ENCODE peak calls at places on chromosomes 5 and 9, in six cellular contexts. Z is neural progenitor cell, E is testis, K is mucosa of descending colon, F is ovary, O is MM.1S. G is an unnamed sample.

GRCh38 chr5:180012316-180012715 is 59.2 kb downstream of the RNF130 start:
- DNase-seq in Z (no peak), E (no peak), K (no peak), F (no peak), O (no peak), G (no peak)

GRCh38 chr5:124395899-124396298 is 350.5 kb downstream of the ZNF608 start:
- DNase-seq in Z (no peak), E (no peak), K (no peak), F (no peak), O (no peak), G (no peak)

GRCh38 chr5:103402861-103403260 is 144.3 kb downstream of the MACIR start:
- DNase-seq in Z (no peak), E (no peak), K (no peak), F (no peak), O (no peak), G (no peak)

GRCh38 chr5:159031513-159031912 is 68.2 kb downstream of the EBF1 start:
- DNase-seq in Z (peak; percentile 31), E (no peak), K (no peak), F (no peak), O (no peak), G (no peak)

GRCh38 chr9:97293207-97293721 is 14.2 kb upstream of the CCDC180 start:
- DNase-seq in Z (no peak), E (peak; percentile 81), K (peak; percentile 9), F (no peak), O (no peak), G (no peak)

GRCh38 chr5:92800360-92800759 is 780.7 kb downstream of the NR2F1-AS1 start:
- DNase-seq in Z (no peak), E (no peak), K (no peak), F (no peak), O (no peak), G (no peak)

GRCh38 chr9:7777776-7778175 is 21.8 kb downstream of the DMAC1 start:
- DNase-seq in Z (no peak), E (no peak), K (no peak), F (no peak), O (no peak), G (no peak)

GRCh38 chr5:76742586-76742985 is 26.7 kb downstream of the F2R start:
- DNase-seq in Z (no peak), E (no peak), K (no peak), F (no peak), O (no peak), G (no peak)

GRCh38 chr9:135218331-135219225 is 131.1 kb downstream of the OLFM1 start:
- DNase-seq in Z (peak; percentile 40), E (no peak), K (no peak), F (no peak), O (no peak), G (no peak)

GRCh38 chr9:115229496-115229895 is 111.5 kb upstream of the TNC start:
- DNase-seq in Z (no peak), E (no peak), K (no peak), F (no peak), O (no peak), G (no peak)

GRCh38 chr5:56938858-56939257 is 13.1 kb downstream of the MIER3 start:
- DNase-seq in Z (no peak), E (no peak), K (no peak), F (no peak), O (peak; percentile 78), G (no peak)

GRCh38 chr5:180130876-180131740 is 59.5 kb upstream of the RNF130 start:
- DNase-seq in Z (no peak), E (peak; percentile 10), K (no peak), F (peak; percentile 6), O (no peak), G (peak; percentile 46)

GRCh38 chr9:127838375-127839078 is 15.9 kb downstream of the ENG start:
- DNase-seq in Z (no peak), E (peak; percentile 62), K (peak; percentile 41), F (peak; percentile 75), O (no peak), G (peak; percentile 96)

GRCh38 chr5:150458819-150459557 is 9.4 kb upstream of the RPS14 start:
- DNase-seq in Z (peak; percentile 79), E (peak; percentile 87), K (peak; percentile 89), F (peak; percentile 92), O (peak; percentile 66), G (peak; percentile 78)

GRCh38 chr5:158922816-158923215 is 176.9 kb downstream of the EBF1 start:
- DNase-seq in Z (no peak), E (no peak), K (no peak), F (no peak), O (no peak), G (no peak)

GRCh38 chr9:135126480-135127187 is 39.2 kb downstream of the OLFM1 start:
- DNase-seq in Z (no peak), E (no peak), K (no peak), F (no peak), O (no peak), G (no peak)

GRCh38 chr5:133877351-133878235 is 90.8 kb downstream of the C5orf15 start:
- DNase-seq in Z (no peak), E (no peak), K (no peak), F (no peak), O (no peak), G (no peak)

GRCh38 chr5:122773615-122774014 is 1.3 kb upstream of the SNX2 start:
- DNase-seq in Z (no peak), E (no peak), K (no peak), F (no peak), O (no peak), G (no peak)

GRCh38 chr5:171442287-171443042 is 23.0 kb downstream of the FGF18 start:
- DNase-seq in Z (no peak), E (no peak), K (no peak), F (no peak), O (no peak), G (no peak)

GRCh38 chr5:65776707-65777141 is 54.7 kb downstream of the NLN start:
- DNase-seq in Z (no peak), E (no peak), K (no peak), F (no peak), O (no peak), G (no peak)

GRCh38 chr5:135135530-135136201 is 101.6 kb upstream of the PITX1 start:
- DNase-seq in Z (no peak), E (no peak), K (peak; percentile 90), F (no peak), O (no peak), G (no peak)

GRCh38 chr5:172925336-172925948 is 33.8 kb upstream of the RPL26L1 start:
- DNase-seq in Z (no peak), E (no peak), K (no peak), F (no peak), O (no peak), G (no peak)

DNA sequence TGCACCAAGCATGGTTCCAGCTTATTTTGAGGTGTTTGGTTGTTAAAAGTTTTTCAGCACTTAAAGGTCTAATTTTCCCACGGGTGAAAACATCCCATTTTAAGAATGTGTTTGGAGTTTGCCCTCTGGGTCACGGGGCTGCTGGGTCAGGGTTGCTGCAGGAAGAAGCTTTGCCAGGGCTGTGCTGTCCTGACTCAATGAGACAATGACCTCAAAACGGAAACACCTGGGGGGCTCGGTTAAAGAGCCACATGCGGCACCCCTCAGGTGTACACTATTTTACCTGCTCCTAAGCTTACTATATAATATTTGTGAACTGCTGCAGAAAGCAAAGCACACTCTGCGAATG is 27.6 kb downstream of the UBE2QL1 start:
- DNase-seq in Z (no peak), E (no peak), K (no peak), F (no peak), O (peak; percentile 45), G (no peak)
- H3K4me3 ChIP-seq in Z (no peak overlapping the region), E (no peak overlapping the region), K (no peak overlapping the region), F (no peak overlapping the region), O (no peak overlapping the region), G (no peak overlapping the region)

DNA sequence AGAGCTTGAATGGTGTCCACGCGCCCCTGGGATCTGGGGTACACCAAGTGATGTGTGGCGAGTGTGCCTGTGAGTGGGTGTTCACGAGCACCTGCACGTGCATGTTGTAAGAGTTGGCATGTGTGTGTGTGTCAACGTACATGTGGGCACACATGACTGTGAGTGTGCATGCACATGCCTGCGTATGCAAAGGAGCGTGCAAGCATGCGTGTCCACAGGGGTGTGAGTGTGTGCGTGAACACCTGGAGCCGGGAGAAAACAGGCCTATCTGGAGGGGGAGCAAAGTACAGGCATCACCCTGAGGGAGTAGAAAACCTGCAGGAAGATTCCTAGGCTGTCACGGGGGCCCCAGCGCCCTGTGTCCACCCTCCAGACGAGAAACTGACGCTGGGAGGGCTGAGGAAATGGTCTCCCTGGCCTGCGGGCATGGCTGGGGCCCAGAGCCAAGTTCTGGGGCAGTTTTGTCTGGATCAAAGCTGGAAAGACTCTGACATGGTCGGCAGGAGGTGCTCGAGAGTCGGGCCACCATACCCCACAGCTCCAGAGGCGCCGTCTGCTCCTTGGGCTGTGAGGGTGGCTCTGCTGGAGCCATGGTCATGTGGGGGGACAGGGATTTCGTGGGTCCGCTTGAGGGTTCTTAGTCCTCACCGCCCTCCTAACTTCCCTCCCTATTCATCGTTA is 31.8 kb downstream of the PTGES start:
- DNase-seq in Z (no peak), E (no peak), K (no peak), F (no peak), O (no peak), G (no peak)
- TF ChIP-seq CTCF in Z (no peak), E (no peak), K (no peak), F (no peak), O (peak; percentile 23), G (no peak)

GRCh38 chr5:87944553-87945320 is 323.9 kb downstream of the TMEM161B start:
- DNase-seq in Z (peak; percentile 95), E (no peak), K (no peak), F (no peak), O (no peak), G (peak; percentile 60)

GRCh38 chr5:87951661-87952060 is 317.0 kb downstream of the TMEM161B start:
- DNase-seq in Z (no peak), E (no peak), K (no peak), F (no peak), O (no peak), G (no peak)

GRCh38 chr5:87954121-87954520 is 314.5 kb downstream of the TMEM161B start:
- DNase-seq in Z (no peak), E (no peak), K (no peak), F (no peak), O (no peak), G (no peak)

DNA sequence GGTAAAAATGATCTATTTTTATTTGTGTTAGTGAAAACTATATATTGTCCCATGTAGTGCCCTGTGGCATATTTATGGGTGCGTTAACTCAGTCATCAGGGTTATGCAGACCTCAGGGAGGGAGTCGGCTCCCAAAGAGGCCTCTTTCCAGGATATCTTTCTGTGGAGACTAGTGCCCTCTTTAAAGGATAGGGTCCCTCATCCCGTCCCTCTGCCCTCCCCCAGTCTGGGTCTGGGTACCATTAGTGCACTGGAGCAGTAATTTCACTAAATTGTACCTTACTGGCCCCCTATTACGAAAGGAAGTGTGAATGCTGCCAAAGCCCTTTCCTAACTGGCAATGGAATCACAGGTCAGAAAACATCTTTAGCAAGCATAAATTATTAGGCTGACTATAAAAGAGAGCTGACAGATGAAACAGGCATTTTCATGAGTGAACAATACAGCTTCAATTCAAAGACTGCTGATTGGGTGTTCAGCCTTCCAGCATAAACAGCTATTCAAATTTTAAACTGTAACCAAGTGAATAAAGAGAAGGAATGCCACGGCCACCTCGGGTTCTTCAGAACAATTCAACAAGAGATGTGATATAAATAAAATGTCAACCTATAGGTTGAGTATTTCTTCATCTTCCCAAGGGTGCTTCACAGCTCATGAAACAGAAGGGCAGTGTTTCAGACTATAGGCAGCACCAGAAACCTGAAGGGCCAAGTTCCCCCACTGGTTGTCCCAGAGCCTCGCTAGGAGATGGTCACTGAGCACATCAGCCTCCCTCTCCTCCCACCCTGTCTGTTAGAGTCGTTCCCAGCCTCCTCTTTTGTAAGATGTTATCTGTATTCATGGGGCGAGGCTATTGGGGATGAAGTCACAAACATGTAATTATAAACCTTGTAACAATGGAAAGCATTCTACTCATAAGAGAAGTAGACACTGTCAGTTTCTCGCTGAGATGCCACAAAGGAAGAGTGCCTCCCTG is 318.7 kb downstream of the TMEM161B start:
- DNase-seq in Z (no peak), E (no peak), K (no peak), F (no peak), O (no peak), G (no peak)
- H3K4me3 ChIP-seq in Z (no peak overlapping the region), E (no peak overlapping the region), K (no peak overlapping the region), F (no peak overlapping the region), O (no peak overlapping the region), G (no peak overlapping the region)

GRCh38 chr5:53601570-53601969 is 41.1 kb downstream of the NDUFS4 start:
- DNase-seq in Z (no peak), E (no peak), K (no peak), F (no peak), O (no peak), G (no peak)
- TF ChIP-seq CTCF in Z (no peak), E (no peak), K (no peak), F (no peak), O (no peak), G (no peak)

G was measured in right atrium auricular region.